ENCODE peak calls at places on chromosomes 3 and 15, in six cellular contexts. K is IMR-90, N is mesenchymal stem cell, E is H9, S is trophoblast cell, V is H1. J is an unnamed sample. For H3K4me1, the result is how much of the 10 kb centered on the place peaks cover.

GRCh38 chr3:43695443-43695842 is 4.7 kb downstream of the ABHD5 start:
- DNase-seq in S (peak), K (peak), E (no peak), V (no peak), N (peak), J (no peak)

GRCh38 chr15:28726102-28726501 is 13.9 kb upstream of the GOLGA8M start:
- DNase-seq in S (no peak), N (no peak), V (no peak), E (no peak), K (no peak), J (no peak)

GRCh38 chr3:79871656-79872055 is 103.9 kb upstream of the ROBO1 start:
- DNase-seq in K (peak), S (peak), V (no peak), E (no peak), N (no peak), J (no peak)

GRCh38 chr15:90101969-90102890 is at the start of gene IDH2:
- DNase-seq in N (peak), S (peak), K (peak), V (peak), E (peak), J (peak)

GRCh38 chr3:105014631-105015030 is 352.1 kb upstream of the ALCAM start:
- DNase-seq in K (peak), V (no peak), N (peak), S (no peak), E (no peak), J (no peak)

GRCh38 chr3:59273976-59274375 is 224.2 kb upstream of the CFAP20DC start:
- DNase-seq in N (no peak), K (peak), V (no peak), E (no peak), S (peak), J (no peak)

GRCh38 chr15:78035319-78035718 is 42.2 kb downstream of the TBC1D2B start:
- DNase-seq in K (no peak), S (no peak), V (no peak), N (peak), E (no peak), J (no peak)

GRCh38 chr3:156233875-156234274 is 113.5 kb downstream of the KCNAB1 start:
- DNase-seq in S (peak), N (no peak), V (no peak), E (no peak), K (peak), J (no peak)

GRCh38 chr15:101613130-101614000 is 38.8 kb downstream of the TM2D3 start:
- DNase-seq in N (peak), V (no peak), E (no peak), K (peak), S (peak), J (no peak)

GRCh38 chr3:38458796-38459498 is 5.3 kb downstream of the ACVR2B start:
- DNase-seq in V (no peak), N (no peak), S (no peak), K (peak), E (no peak), J (no peak)

GRCh38 chr3:25091938-25092337 is 336.1 kb upstream of the RARB start:
- DNase-seq in V (no peak), E (no peak), S (no peak), N (no peak), K (no peak), J (no peak)

GRCh38 chr15:62912808-62913207 is 129.7 kb upstream of the TPM1 start:
- DNase-seq in S (no peak), K (no peak), V (no peak), N (peak), E (peak), J (no peak)

GRCh38 chr3:105944721-105945120 is 75.9 kb upstream of the CBLB start:
- DNase-seq in V (no peak), S (peak), E (no peak), N (peak), K (peak), J (no peak)

GRCh38 chr3:98151241-98151640 is 4.0 kb downstream of the OR5H14 start:
- DNase-seq in K (no peak), V (no peak), N (no peak), S (peak), E (no peak), J (no peak)

GRCh38 chr3:12395349-12396012 is 88.8 kb upstream of the TSEN2 start:
- DNase-seq in V (no peak), K (peak), E (no peak), N (no peak), S (peak), J (no peak)

GRCh38 chr3:82641701-82642100 is 880.3 kb upstream of the GBE1 start:
- DNase-seq in V (no peak), S (peak), E (no peak), N (no peak), K (no peak), J (no peak)

GRCh38 chr15:63057454-63058335 is 15.1 kb downstream of the TPM1 start:
- DNase-seq in K (peak), E (no peak), S (no peak), N (peak), V (no peak), J (no peak)

GRCh38 chr3:170864525-170865208 is 5.3 kb downstream of the RPL22L1 start:
- DNase-seq in V (no peak), E (no peak), N (peak), S (peak), K (no peak), J (no peak)

GRCh38 chr3:115040673-115041286 is 106.3 kb downstream of the ZBTB20 start:
- DNase-seq in K (peak), E (no peak), S (peak), V (no peak), N (peak), J (peak)

GRCh38 chr15:25439456-25439836 is 622 bp upstream of the UBE3A start:
- DNase-seq in K (peak), S (no peak), V (no peak), N (no peak), E (no peak), J (peak)
- H4K91ac ChIP-seq in K (peak), S (peak), V (peak), N (peak), E (no peak), J (no peak)

DNA sequence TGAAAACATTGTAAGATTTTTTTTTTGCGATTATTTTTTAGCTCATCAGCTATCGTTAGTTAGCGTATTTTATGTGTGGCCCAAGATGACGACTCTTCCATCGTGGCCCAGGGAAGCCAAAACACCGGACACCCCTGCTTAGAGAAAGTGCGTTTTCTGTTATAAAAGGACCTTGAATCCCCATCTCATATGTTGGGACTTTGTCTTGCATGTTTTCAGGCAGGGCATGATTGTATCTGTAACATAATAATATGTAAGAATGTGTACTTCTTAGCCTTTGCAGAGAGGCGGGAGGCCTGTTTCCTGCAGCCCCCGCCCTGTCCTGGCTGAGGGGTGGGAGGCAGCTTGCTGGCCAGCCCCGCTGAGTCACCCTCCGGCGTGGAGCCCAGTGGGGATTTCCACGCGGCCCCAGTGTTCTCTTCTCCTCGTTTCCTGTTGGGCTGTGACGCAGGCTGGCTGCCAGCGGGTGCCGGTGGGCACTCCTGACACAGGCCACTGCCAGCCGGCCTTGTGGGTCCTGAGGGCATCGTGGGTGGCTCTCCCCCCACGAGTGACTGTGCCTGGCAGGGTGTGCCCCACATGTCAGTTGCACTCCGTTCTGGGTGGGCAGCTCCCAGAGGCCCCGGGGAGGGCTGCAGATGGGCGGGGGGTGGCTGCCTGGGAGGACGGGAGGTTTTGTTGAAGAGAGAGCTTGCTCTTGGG is 55.6 kb downstream of the SMAD3 start:
- DNase-seq in E (no peak), N (peak), K (peak), V (no peak), S (peak), J (no peak)
- H3K4me1 ChIP-seq in E (under half), N (under half), K (half or more), V (under half), S (half or more), J (under half)

DNA sequence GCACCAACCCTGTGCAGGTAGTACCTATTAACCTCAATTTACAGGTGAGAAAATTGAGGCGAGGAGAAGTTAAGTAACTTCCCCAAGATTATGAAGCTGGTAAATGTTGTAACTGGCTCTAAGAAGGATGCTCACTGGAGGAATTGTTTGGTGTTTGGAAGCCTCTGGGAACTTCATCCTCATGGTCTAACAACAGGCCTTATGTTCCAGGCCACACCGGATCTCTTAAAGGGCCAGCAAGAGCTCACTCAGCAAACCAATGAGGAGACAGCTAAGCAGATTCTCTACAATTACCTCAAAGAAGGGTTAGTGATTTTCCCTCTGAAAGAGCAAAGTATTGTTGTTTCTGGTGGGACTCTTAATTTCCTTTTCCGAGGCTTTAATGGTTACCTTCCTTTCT is 63.9 kb downstream of the CGNL1 start:
- DNase-seq in N (no peak), V (no peak), K (no peak), S (peak), E (no peak), J (no peak)
- H4K91ac ChIP-seq in N (no peak), V (no peak), K (no peak), S (peak), E (no peak), J (no peak)

GRCh38 chr3:187947927-187948682 is 202.8 kb upstream of the BCL6 start:
- DNase-seq in K (no peak), N (no peak), V (no peak), S (no peak), E (no peak), J (no peak)
- H3K4me1 ChIP-seq in K (under half), N (under half), V (under half), S (under half), E (under half), J (under half)

GRCh38 chr3:118736107-118736506 is 298.5 kb downstream of the IGSF11 start:
- DNase-seq in S (no peak), N (no peak), V (no peak), K (no peak), E (no peak), J (no peak)

GRCh38 chr3:118742760-118743159 is 291.9 kb downstream of the IGSF11 start:
- DNase-seq in S (no peak), K (no peak), V (no peak), E (no peak), N (no peak), J (no peak)

GRCh38 chr3:118740722-118741290 is 293.8 kb downstream of the IGSF11 start:
- DNase-seq in E (no peak), V (no peak), N (no peak), S (no peak), K (no peak), J (no peak)
- H4K91ac ChIP-seq in E (no peak), V (no peak), N (no peak), S (no peak), K (no peak), J (no peak)

DNA sequence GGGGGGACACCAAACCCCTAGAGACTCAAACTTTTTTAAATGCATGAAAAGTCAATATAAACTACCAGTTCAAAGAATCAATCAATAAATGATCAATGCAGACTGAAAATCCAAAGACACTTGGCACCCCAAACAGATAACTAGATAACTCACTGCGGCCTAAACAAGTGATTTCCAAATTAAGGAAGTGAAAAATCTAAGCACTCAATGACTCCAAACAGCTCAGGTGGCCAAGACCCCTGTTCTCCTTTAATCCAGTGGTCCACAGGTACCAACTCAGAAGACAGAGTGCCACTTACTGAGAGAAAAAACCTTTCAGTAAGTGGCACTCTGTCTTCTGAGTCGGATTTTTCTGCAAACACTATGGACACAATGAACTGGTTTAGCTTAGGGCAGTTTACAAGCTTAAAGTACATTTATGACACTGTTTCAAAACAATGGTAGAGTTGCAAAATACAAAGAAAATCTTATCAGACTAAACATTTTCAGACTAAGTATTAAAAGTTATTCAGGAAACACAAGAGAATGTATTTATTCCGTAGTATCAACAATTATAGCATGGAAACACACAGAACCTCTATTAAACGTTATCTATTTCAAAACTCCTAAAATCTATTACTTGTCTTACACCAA is 4.7 kb downstream of the DLG1 start:
- DNase-seq in S (no peak), K (no peak), E (no peak), V (no peak), N (no peak), J (no peak)
- H3K4me1 ChIP-seq in S (under half), K (under half), E (under half), V (under half), N (under half), J (under half)

DNA sequence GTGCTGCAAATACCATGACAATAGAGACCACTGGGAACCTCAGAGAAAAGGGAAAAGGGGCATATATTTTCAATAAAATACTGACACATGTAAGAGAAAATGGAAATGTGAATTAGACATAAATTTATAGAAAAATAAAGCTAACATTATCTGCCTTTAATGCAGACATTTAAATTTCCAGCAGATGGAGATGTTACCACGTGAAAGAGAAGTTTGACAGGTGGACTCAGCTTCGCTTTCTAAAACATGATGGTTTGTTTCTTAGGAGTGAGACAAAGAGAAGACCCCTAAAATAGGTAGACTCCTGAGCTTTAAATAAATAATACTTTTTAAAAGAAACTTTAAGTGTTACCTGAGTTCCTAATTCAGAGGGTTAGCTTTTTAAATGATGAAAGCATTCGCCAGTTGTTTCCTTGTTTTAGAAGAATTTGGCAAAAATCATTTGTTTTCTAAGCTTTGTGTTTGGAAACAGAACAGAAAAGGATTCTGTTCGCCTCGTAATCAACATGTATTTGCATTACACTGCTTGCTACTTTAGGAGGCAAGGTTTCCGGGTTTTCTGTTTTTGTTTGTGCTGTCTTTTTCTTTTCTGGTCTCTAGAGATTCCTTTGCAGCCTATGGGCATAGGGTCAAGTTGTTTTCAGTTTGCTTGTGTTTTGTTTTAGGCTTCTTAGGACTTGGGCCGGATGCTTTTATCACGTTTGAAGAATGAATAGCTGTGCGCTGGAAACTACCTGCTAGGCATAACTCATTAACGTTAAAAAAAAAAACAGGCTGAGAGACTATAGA is 271.4 kb downstream of the THSD4 start:
- DNase-seq in N (peak), S (peak), V (no peak), K (peak), E (peak), J (peak)
- H4K91ac ChIP-seq in N (no peak), S (no peak), V (peak), K (peak), E (no peak), J (no peak)

GRCh38 chr15:88641959-88642452 is 3.2 kb downstream of the ISG20 start:
- DNase-seq in K (no peak), V (no peak), N (no peak), E (no peak), S (no peak), J (no peak)
- H3K4me1 ChIP-seq in K (under half), V (under half), N (under half), E (under half), S (under half), J (under half)